ENCODE peak calls at places on chromosomes 1 and 21, in nine cellular contexts. E, Z, G, V, H, U, D, T and J are unnamed samples.
A peak's percentile ranks its signal among the peaks of the same experiment; 100 is the strongest.

GRCh38 chr21:14762734-14763694 is 216.9 kb upstream of the SAMSN1 start:
- DNase-seq in D (no peak), Z (no peak), V (no peak), T (no peak), G (no peak), U (no peak), H (no peak), E (no peak), J (no peak)

GRCh38 chr21:29674343-29674742 is 265.5 kb downstream of the GRIK1 start:
- DNase-seq in U (no peak), H (no peak), D (no peak), E (no peak), V (no peak), G (no peak), Z (no peak), T (no peak), J (no peak)

GRCh38 chr1:108611984-108612383 is 48.9 kb downstream of the HENMT1 start:
- DNase-seq in Z (no peak), U (no peak), G (no peak), E (no peak), T (no peak), D (no peak), V (no peak), H (no peak), J (no peak)

GRCh38 chr21:28156590-28156989 is 836.1 kb downstream of the LTN1 start:
- DNase-seq in T (no peak), U (no peak), E (no peak), H (no peak), G (no peak), V (no peak), D (no peak), Z (no peak), J (no peak)

GRCh38 chr21:33158654-33159053 is 71.1 kb upstream of the IFNAR2 start:
- DNase-seq in V (no peak), G (no peak), Z (no peak), D (no peak), H (no peak), E (no peak), T (no peak), U (no peak), J (no peak)

GRCh38 chr1:23019851-23020625 is 770 bp downstream of the KDM1A start:
- DNase-seq in H (peak; percentile 43), G (peak; percentile 71), T (peak; percentile 31), Z (peak; percentile 15), U (peak; percentile 47), V (no peak), E (peak; percentile 50), D (peak; percentile 36), J (peak; percentile 40)

GRCh38 chr1:214427871-214428277 is 123.5 kb downstream of the PTPN14 start:
- DNase-seq in H (no peak), G (no peak), E (peak; percentile 75), V (peak; percentile 15), U (peak; percentile 95), T (peak; percentile 93), D (no peak), Z (no peak), J (peak; percentile 98)

GRCh38 chr1:84344286-84344685 is 42.8 kb downstream of the SAMD13 start:
- DNase-seq in Z (no peak), H (no peak), U (peak; percentile 40), T (peak; percentile 32), G (no peak), D (no peak), E (no peak), V (no peak), J (peak; percentile 78)

GRCh38 chr1:174021611-174022079 is 512 bp downstream of the RC3H1 start:
- DNase-seq in V (no peak), E (peak; percentile 74), Z (peak; percentile 47), D (peak; percentile 59), H (peak; percentile 58), G (no peak), T (peak; percentile 55), U (peak; percentile 36), J (peak; percentile 35)

GRCh38 chr1:61424382-61424781 is 300.6 kb downstream of the TM2D1 start:
- DNase-seq in D (no peak), E (no peak), U (peak; percentile 86), H (no peak), Z (no peak), G (no peak), T (no peak), V (no peak), J (no peak)

GRCh38 chr1:153985341-153985912 is 712 bp downstream of the RAB13 start:
- DNase-seq in D (peak; percentile 52), G (no peak), Z (no peak), H (no peak), T (peak; percentile 70), U (no peak), V (peak; percentile 52), E (no peak), J (peak; percentile 88)

GRCh38 chr1:21659924-21660326 is 9.2 kb downstream of the RAP1GAP start:
- DNase-seq in H (peak; percentile 4), E (no peak), G (peak; percentile 22), Z (no peak), T (no peak), U (no peak), V (peak; percentile 12), D (no peak), J (no peak)

GRCh38 chr1:21655259-21655658 is 13.9 kb downstream of the RAP1GAP start:
- DNase-seq in G (no peak), E (no peak), H (no peak), U (no peak), T (no peak), D (no peak), V (no peak), Z (no peak), J (no peak)

GRCh38 chr1:21655748-21656147 is 13.4 kb downstream of the RAP1GAP start:
- DNase-seq in G (no peak), T (no peak), V (no peak), E (no peak), H (no peak), U (peak; percentile 79), Z (no peak), D (no peak), J (no peak)

GRCh38 chr1:21659099-21659923 is 9.8 kb downstream of the RAP1GAP start:
- DNase-seq in H (peak; percentile 69), V (peak; percentile 77), D (peak; percentile 78), U (peak; percentile 60), T (peak; percentile 33), G (peak; percentile 94), Z (peak; percentile 70), E (peak; percentile 85), J (peak; percentile 36)

GRCh38 chr1:21657456-21658190 is 11.5 kb downstream of the RAP1GAP start:
- DNase-seq in T (no peak), V (no peak), E (no peak), Z (no peak), H (no peak), G (no peak), U (no peak), D (no peak), J (no peak)
- TF ChIP-seq CTCF in T (no peak), V (no peak), E (no peak), Z (no peak), H (no peak), G (no peak), U (no peak), D (no peak), J (no peak)

GRCh38 chr1:109793486-109794318 is 30.0 kb upstream of the EPS8L3 start:
- DNase-seq in U (peak; percentile 92), H (no peak), V (no peak), T (peak; percentile 92), E (peak; percentile 85), Z (no peak), G (peak; percentile 30), D (no peak), J (peak; percentile 81)

GRCh38 chr1:109793089-109793485 is 29.4 kb upstream of the EPS8L3 start:
- DNase-seq in E (peak; percentile 37), V (no peak), U (no peak), D (no peak), Z (no peak), G (peak; percentile 27), H (no peak), T (no peak), J (no peak)

GRCh38 chr1:109791495-109792040 is 27.8 kb upstream of the EPS8L3 start:
- DNase-seq in G (peak; percentile 38), U (no peak), T (no peak), V (no peak), Z (no peak), H (no peak), E (peak; percentile 41), D (no peak), J (no peak)

GRCh38 chr1:109790735-109791494 is 27.2 kb upstream of the EPS8L3 start:
- DNase-seq in Z (peak; percentile 39), U (no peak), E (peak; percentile 85), D (peak; percentile 77), T (peak; percentile 47), V (no peak), H (no peak), G (peak; percentile 54), J (peak; percentile 41)

DNA sequence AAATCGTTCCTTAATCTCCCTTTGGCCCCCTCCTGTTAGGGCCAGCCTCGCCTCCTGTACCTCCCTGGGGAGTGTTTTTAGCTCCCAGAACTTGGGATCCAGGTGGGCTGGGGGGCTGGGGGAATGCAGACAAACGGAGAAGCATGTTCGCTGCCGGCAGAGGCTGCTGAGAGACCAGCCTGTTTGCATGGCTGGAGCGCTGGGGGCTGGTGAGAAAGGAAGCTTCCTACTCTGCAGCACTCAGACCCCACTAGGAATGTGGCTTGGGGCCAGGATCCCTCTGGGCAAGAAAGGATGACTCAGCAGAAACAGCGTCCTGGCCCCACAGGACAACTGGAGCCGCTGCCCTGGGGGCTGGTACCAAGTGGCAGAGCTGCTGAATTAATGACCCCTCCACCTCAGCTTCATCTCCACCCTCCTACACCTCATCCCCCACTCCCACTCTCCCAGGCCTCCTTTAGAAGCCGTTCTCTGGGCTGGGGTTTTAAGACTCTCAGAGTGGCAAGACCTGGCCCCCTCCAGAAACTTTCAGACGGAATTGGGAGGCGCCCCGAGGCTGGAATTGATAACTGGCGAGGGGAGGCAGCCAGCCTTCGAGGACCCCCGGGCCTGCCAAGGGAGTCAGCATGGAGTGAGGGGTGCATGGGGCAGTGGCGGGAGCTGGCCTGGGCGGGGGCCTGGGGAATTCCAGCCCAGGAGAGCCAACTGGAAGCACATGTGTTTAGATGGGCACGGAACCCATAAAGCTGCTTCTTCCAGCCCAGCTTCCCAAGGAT is 28.5 kb upstream of the EPS8L3 start:
- DNase-seq in E (peak; percentile 72), U (peak; percentile 61), T (peak; percentile 94), V (no peak), G (peak; percentile 63), Z (peak; percentile 64), H (peak; percentile 91), D (peak; percentile 81), J (peak; percentile 93)
- TF ChIP-seq CTCF in E (no peak), U (no peak), T (peak; percentile 66), V (no peak), G (no peak), Z (peak; percentile 50), H (no peak), D (no peak), J (peak; percentile 70)

DNA sequence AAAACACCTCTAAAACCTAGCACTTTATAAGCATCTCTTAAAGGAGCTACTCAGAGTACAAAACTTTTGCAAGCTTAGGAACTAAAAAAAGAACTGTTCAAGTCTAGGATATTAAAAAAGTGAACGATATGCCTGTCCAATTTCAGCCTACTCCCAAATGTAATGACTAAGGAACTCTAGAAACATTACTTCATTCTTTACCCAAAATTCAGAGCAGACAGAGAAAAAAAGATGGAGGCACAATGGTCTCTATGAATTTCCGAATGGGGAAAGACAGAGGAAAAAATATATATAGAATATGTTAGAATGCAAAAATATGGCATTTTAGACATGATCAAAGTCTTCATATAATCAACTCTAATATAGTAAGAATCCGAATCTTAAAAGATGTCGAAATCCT is 61.2 kb downstream of the TP53BP2 start:
- DNase-seq in E (no peak), H (no peak), T (no peak), Z (no peak), V (no peak), D (no peak), U (no peak), G (no peak), J (no peak)
- TF ChIP-seq CTCF in E (no peak), H (no peak), T (no peak), Z (no peak), V (no peak), D (no peak), U (no peak), G (no peak), J (no peak)

GRCh38 chr1:193754732-193755427 is 568.5 kb upstream of the B3GALT2 start:
- DNase-seq in U (peak; percentile 17), H (no peak), E (no peak), D (no peak), G (no peak), V (no peak), Z (no peak), T (no peak), J (no peak)
- TF ChIP-seq CTCF in U (peak; percentile 43), H (no peak), E (peak; percentile 20), D (no peak), G (no peak), V (no peak), Z (no peak), T (no peak), J (no peak)